ENCODE peak calls at places on chromosome 11, in five cellular contexts. One of them, this sample, is unnamed. For H3K4me1, the result is how much of the 10 kb centered on the place peaks cover.

GRCh38 chr11:2097356-2097997 is 41.7 kb downstream of the IGF2 start:
- DNase-seq in endodermal cell: peak
- DNase-seq in breast epithelium: peak
- DNase-seq in upper lobe of right lung: peak
- DNase-seq in uterus: peak
- DNase-seq in this sample: peak

GRCh38 chr11:17640493-17641164 is 78.7 kb upstream of the MYOD1 start:
- DNase-seq in upper lobe of right lung: no peak
- DNase-seq in breast epithelium: no peak
- DNase-seq in endodermal cell: peak
- DNase-seq in uterus: no peak
- DNase-seq in this sample: no peak

GRCh38 chr11:13781153-13781552 is 112.7 kb downstream of the FAR1 start:
- DNase-seq in endodermal cell: no peak
- DNase-seq in breast epithelium: no peak
- DNase-seq in uterus: no peak
- DNase-seq in upper lobe of right lung: no peak
- DNase-seq in this sample: no peak

GRCh38 chr11:134516529-134516928 is 104.5 kb upstream of the B3GAT1 start:
- DNase-seq in upper lobe of right lung: peak
- DNase-seq in uterus: peak
- DNase-seq in breast epithelium: peak
- DNase-seq in endodermal cell: peak
- DNase-seq in this sample: peak

GRCh38 chr11:65301491-65302329 is 13.0 kb upstream of the CDC42EP2 start:
- DNase-seq in upper lobe of right lung: peak
- DNase-seq in endodermal cell: peak
- DNase-seq in breast epithelium: no peak
- DNase-seq in uterus: no peak
- DNase-seq in this sample: no peak

GRCh38 chr11:128506999-128507591 is 80.3 kb downstream of the ETS1 start:
- DNase-seq in uterus: peak
- DNase-seq in endodermal cell: no peak
- DNase-seq in breast epithelium: no peak
- DNase-seq in upper lobe of right lung: peak
- DNase-seq in this sample: peak

GRCh38 chr11:106585061-106585460 is 433.2 kb downstream of the GUCY1A2 start:
- DNase-seq in endodermal cell: peak
- DNase-seq in uterus: no peak
- DNase-seq in upper lobe of right lung: no peak
- DNase-seq in breast epithelium: no peak
- DNase-seq in this sample: no peak

GRCh38 chr11:17382046-17382728 is 6.3 kb downstream of the KCNJ11 start:
- DNase-seq in endodermal cell: no peak
- DNase-seq in upper lobe of right lung: no peak
- DNase-seq in uterus: no peak
- DNase-seq in breast epithelium: no peak
- DNase-seq in this sample: no peak

GRCh38 chr11:116955548-116955947 is 118.1 kb upstream of the APOA1 start:
- DNase-seq in endodermal cell: no peak
- DNase-seq in uterus: no peak
- DNase-seq in upper lobe of right lung: no peak
- DNase-seq in breast epithelium: no peak
- DNase-seq in this sample: no peak

GRCh38 chr11:72236774-72237111 is 7.2 kb downstream of the PHOX2A start:
- DNase-seq in endodermal cell: peak
- DNase-seq in upper lobe of right lung: no peak
- DNase-seq in breast epithelium: no peak
- DNase-seq in uterus: no peak
- DNase-seq in this sample: no peak

GRCh38 chr11:75585271-75585670 is 23.2 kb downstream of the SERPINH1 start:
- DNase-seq in upper lobe of right lung: no peak
- DNase-seq in breast epithelium: no peak
- DNase-seq in endodermal cell: no peak
- DNase-seq in uterus: no peak
- DNase-seq in this sample: no peak

GRCh38 chr11:11458523-11458922 is 105.5 kb upstream of the CSNK2A3 start:
- DNase-seq in breast epithelium: no peak
- DNase-seq in uterus: no peak
- DNase-seq in endodermal cell: no peak
- DNase-seq in upper lobe of right lung: no peak
- DNase-seq in this sample: no peak

GRCh38 chr11:3109921-3110706 is 52.9 kb upstream of the CARS1 start:
- DNase-seq in uterus: peak
- DNase-seq in endodermal cell: peak
- DNase-seq in upper lobe of right lung: peak
- DNase-seq in breast epithelium: peak
- DNase-seq in this sample: peak

GRCh38 chr11:80146231-80146630 is 705.4 kb upstream of the TENM4 start:
- DNase-seq in uterus: no peak
- DNase-seq in endodermal cell: no peak
- DNase-seq in upper lobe of right lung: no peak
- DNase-seq in breast epithelium: no peak
- DNase-seq in this sample: no peak

GRCh38 chr11:122100222-122101080 is 15.6 kb downstream of the BLID start:
- DNase-seq in uterus: peak
- DNase-seq in breast epithelium: no peak
- DNase-seq in upper lobe of right lung: peak
- DNase-seq in endodermal cell: peak
- DNase-seq in this sample: peak

GRCh38 chr11:32905028-32905667 is 12.5 kb downstream of the QSER1 start:
- DNase-seq in upper lobe of right lung: no peak
- DNase-seq in uterus: no peak
- DNase-seq in breast epithelium: no peak
- DNase-seq in endodermal cell: no peak
- DNase-seq in this sample: no peak

GRCh38 chr11:102911758-102912481 is 37.1 kb upstream of the MMP12 start:
- DNase-seq in endodermal cell: peak
- DNase-seq in breast epithelium: no peak
- DNase-seq in upper lobe of right lung: no peak
- DNase-seq in uterus: no peak
- DNase-seq in this sample: no peak

GRCh38 chr11:61747389-61748285 is 4.8 kb upstream of the MYRF start:
- DNase-seq in endodermal cell: peak
- DNase-seq in upper lobe of right lung: peak
- DNase-seq in breast epithelium: peak
- DNase-seq in uterus: peak
- DNase-seq in this sample: peak

GRCh38 chr11:3894128-3894731 is 38.8 kb downstream of the STIM1 start:
- DNase-seq in breast epithelium: no peak
- DNase-seq in uterus: no peak
- DNase-seq in endodermal cell: no peak
- DNase-seq in upper lobe of right lung: no peak
- DNase-seq in this sample: no peak

GRCh38 chr11:67284811-67285540 is 4.1 kb upstream of the ANKRD13D start:
- DNase-seq in endodermal cell: no peak
- DNase-seq in uterus: no peak
- DNase-seq in breast epithelium: no peak
- DNase-seq in upper lobe of right lung: peak
- DNase-seq in this sample: no peak

GRCh38 chr11:87878373-87878779 is 296.9 kb downstream of the RAB38 start:
- DNase-seq in uterus: peak
- DNase-seq in upper lobe of right lung: no peak
- DNase-seq in endodermal cell: no peak
- DNase-seq in breast epithelium: no peak
- DNase-seq in this sample: no peak

GRCh38 chr11:123103326-123103980 is 41.5 kb upstream of the HSPA8 start:
- DNase-seq in breast epithelium: no peak
- DNase-seq in upper lobe of right lung: no peak
- DNase-seq in endodermal cell: peak
- DNase-seq in uterus: peak
- DNase-seq in this sample: peak

GRCh38 chr11:74057251-74058151 is 48.6 kb upstream of the UCP3 start:
- DNase-seq in endodermal cell: no peak
- DNase-seq in breast epithelium: no peak
- DNase-seq in upper lobe of right lung: no peak
- DNase-seq in uterus: no peak
- DNase-seq in this sample: no peak

GRCh38 chr11:111410951-111411350 is 31.9 kb upstream of the POU2AF1 start:
- DNase-seq in upper lobe of right lung: no peak
- DNase-seq in breast epithelium: no peak
- DNase-seq in endodermal cell: no peak
- DNase-seq in uterus: no peak
- DNase-seq in this sample: no peak

GRCh38 chr11:124069429-124070401 is 28.6 kb upstream of the OR10G7 start:
- DNase-seq in endodermal cell: peak
- DNase-seq in breast epithelium: no peak
- DNase-seq in upper lobe of right lung: peak
- DNase-seq in uterus: no peak
- DNase-seq in this sample: no peak

GRCh38 chr11:66915866-66916265 is 42.3 kb downstream of the PC start:
- DNase-seq in upper lobe of right lung: no peak
- DNase-seq in uterus: no peak
- DNase-seq in endodermal cell: no peak
- DNase-seq in breast epithelium: no peak
- DNase-seq in this sample: no peak

GRCh38 chr11:40567392-40567791 is 892.1 kb downstream of the LRRC4C start:
- DNase-seq in breast epithelium: no peak
- DNase-seq in uterus: no peak
- DNase-seq in upper lobe of right lung: no peak
- DNase-seq in endodermal cell: no peak
- DNase-seq in this sample: no peak

GRCh38 chr11:123122341-123122740 is 60.4 kb upstream of the HSPA8 start:
- DNase-seq in breast epithelium: no peak
- DNase-seq in upper lobe of right lung: no peak
- DNase-seq in uterus: peak
- DNase-seq in endodermal cell: no peak
- DNase-seq in this sample: peak

GRCh38 chr11:65870706-65871681 is 1.6 kb downstream of the EFEMP2 start:
- DNase-seq in breast epithelium: no peak
- DNase-seq in upper lobe of right lung: no peak
- DNase-seq in endodermal cell: no peak
- DNase-seq in uterus: no peak
- DNase-seq in this sample: no peak

GRCh38 chr11:98568011-98568410 is 452.7 kb upstream of the CNTN5 start:
- DNase-seq in upper lobe of right lung: no peak
- DNase-seq in breast epithelium: no peak
- DNase-seq in uterus: no peak
- DNase-seq in endodermal cell: no peak
- DNase-seq in this sample: no peak

GRCh38 chr11:44950625-44951472 is at the start of gene TP53I11:
- DNase-seq in upper lobe of right lung: peak
- DNase-seq in uterus: peak
- DNase-seq in breast epithelium: peak
- DNase-seq in endodermal cell: peak
- DNase-seq in this sample: peak

GRCh38 chr11:84824624-84825023 is 802.5 kb downstream of the DLG2 start:
- DNase-seq in uterus: no peak
- DNase-seq in upper lobe of right lung: no peak
- DNase-seq in endodermal cell: no peak
- DNase-seq in breast epithelium: no peak
- DNase-seq in this sample: no peak

DNA sequence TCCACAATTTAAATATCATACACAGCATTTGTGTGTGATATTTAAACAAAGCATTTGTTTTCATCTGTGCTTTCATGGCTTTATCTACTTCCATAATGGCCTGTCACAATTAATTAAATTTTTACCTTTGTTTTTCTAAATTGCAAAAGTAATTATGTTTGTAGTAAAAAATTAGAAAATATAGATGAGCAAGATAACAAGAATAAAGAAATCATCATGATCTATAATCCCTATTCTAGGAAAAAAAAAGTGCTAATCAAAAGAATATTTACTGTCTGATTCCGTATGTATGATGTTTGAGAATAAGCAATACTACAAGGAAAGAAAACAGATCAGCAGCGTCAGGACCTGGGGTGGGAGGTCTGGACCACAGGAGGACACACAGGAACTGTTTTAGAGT is 149.9 kb downstream of the NCAM1 start:
- DNase-seq in upper lobe of right lung: no peak
- DNase-seq in uterus: no peak
- DNase-seq in breast epithelium: no peak
- DNase-seq in endodermal cell: no peak
- DNase-seq in this sample: no peak
- H3K4me1 ChIP-seq in upper lobe of right lung: under half
- H3K4me1 ChIP-seq in uterus: under half
- H3K4me1 ChIP-seq in breast epithelium: under half
- H3K4me1 ChIP-seq in endodermal cell: under half
- H3K4me1 ChIP-seq in this sample: under half

DNA sequence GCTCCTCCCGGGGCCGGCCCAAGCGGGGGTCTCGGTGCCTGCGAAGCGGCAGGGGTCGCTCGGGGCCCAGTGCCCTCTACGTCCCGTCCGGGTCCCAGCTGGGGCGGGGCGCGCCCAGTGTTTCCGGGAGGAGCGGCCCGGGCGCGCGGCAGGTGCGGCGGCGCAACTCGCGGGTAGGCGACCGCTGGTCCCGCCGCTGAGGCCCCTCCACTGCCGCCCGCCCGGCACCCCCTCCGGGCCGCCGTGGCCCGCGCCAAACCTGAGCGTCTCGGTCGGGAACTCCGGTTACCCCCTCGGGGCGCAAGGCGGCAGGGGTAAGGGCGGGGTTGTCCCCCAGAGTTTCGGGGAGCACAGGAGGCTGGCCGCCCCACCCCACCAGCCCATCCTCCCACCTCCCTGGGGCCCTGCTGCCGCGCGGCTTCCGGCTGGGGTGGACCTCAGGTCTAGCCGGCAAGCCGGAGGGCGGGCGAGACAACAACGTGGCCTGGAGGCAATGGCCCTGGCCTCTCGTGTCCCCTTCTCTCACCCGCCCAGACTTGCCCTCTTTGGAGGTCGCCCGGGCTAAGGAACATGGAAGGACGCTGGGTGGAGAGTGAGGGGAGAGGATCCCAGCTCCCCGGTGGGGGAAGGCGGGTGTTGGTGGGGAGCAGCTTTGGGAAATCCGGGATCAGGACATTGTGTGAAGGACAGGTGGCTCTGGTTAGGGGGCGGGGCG is 416 bp upstream of the CRACR2B start:
- DNase-seq in endodermal cell: peak
- DNase-seq in upper lobe of right lung: peak
- DNase-seq in breast epithelium: no peak
- DNase-seq in uterus: no peak
- DNase-seq in this sample: no peak
- H3K4me3 ChIP-seq in endodermal cell: peak
- H3K4me3 ChIP-seq in upper lobe of right lung: peak
- H3K4me3 ChIP-seq in breast epithelium: peak
- H3K4me3 ChIP-seq in uterus: no peak
- H3K4me3 ChIP-seq in this sample: peak

GRCh38 chr11:64249563-64250405 is 1.5 kb upstream of the PLCB3 start:
- DNase-seq in endodermal cell: peak
- DNase-seq in upper lobe of right lung: no peak
- DNase-seq in breast epithelium: no peak
- DNase-seq in uterus: no peak
- DNase-seq in this sample: no peak
- H3K4me1 ChIP-seq in endodermal cell: under half
- H3K4me1 ChIP-seq in upper lobe of right lung: under half
- H3K4me1 ChIP-seq in breast epithelium: under half
- H3K4me1 ChIP-seq in uterus: under half
- H3K4me1 ChIP-seq in this sample: under half

DNA sequence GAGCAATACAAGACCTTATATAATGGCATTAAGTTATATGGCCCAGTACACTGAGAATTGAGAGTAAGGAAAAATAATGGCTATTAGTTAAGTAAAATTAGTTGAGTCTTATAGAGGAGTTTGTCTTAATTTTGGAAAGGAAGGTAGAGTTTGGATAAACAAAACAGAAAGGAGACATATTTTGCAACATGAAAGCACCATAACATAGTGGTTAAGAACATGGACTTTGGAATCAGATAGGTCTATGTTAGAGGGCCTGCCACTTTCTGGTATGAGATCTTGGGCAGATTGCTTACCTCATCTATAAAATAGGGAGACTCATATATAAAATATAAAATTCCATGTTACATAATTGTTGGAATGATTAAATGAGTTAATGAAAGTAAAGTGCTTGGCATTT is 68.9 kb downstream of the CSTPP1 start:
- DNase-seq in endodermal cell: no peak
- DNase-seq in upper lobe of right lung: no peak
- DNase-seq in breast epithelium: no peak
- DNase-seq in uterus: no peak
- DNase-seq in this sample: no peak
- H3K4me3 ChIP-seq in endodermal cell: no peak
- H3K4me3 ChIP-seq in upper lobe of right lung: no peak
- H3K4me3 ChIP-seq in breast epithelium: no peak
- H3K4me3 ChIP-seq in uterus: no peak
- H3K4me3 ChIP-seq in this sample: no peak

This sample was measured in tibial artery.